ENCODE peak calls at places on chromosomes 13 and 19, in four cellular contexts. U is AG04450, B is epithelial cell of proximal tubule, H is kidney epithelial cell. L is an unnamed sample.
A peak's percentile ranks its signal among the peaks of the same experiment; 100 is the strongest.

GRCh38 chr13:99766641-99767045 is 204.9 kb downstream of the ZIC5 start:
- DNase-seq in H (no peak), B (no peak), U (no peak), L (no peak)

GRCh38 chr19:53372196-53372595 is 6.7 kb downstream of the ZNF525 start:
- DNase-seq in B (no peak), U (no peak), H (no peak), L (no peak)

GRCh38 chr19:53158119-53158656 is 665 bp downstream of the ZNF347 start:
- DNase-seq in B (no peak), U (no peak), H (no peak), L (peak; percentile 2)

GRCh38 chr13:85974604-85975366 is 175.6 kb upstream of the SLITRK6 start:
- DNase-seq in H (peak; percentile 5), U (no peak), B (peak; percentile 15), L (no peak)

GRCh38 chr13:45132384-45133064 is 12.2 kb downstream of the GTF2F2 start:
- DNase-seq in H (no peak), U (no peak), B (no peak), L (no peak)

GRCh38 chr13:38979891-38980627 is 10.6 kb downstream of the STOML3 start:
- DNase-seq in B (no peak), H (no peak), U (no peak), L (no peak)

GRCh38 chr19:48639483-48640375 is 2.5 kb upstream of the DBP start:
- DNase-seq in B (no peak), H (no peak), U (no peak), L (no peak)

GRCh38 chr19:58572818-58573657 is at the start of gene MZF1:
- DNase-seq in H (peak; percentile 100), B (peak; percentile 97), U (peak; percentile 100), L (peak; percentile 100)

GRCh38 chr13:36548129-36548528 is 115.8 kb downstream of the CCNA1 start:
- DNase-seq in H (no peak), U (no peak), B (no peak), L (no peak)

GRCh38 chr13:59715591-59715990 is 448.1 kb downstream of the DIAPH3 start:
- DNase-seq in U (no peak), B (no peak), H (no peak), L (no peak)

GRCh38 chr19:39607561-39607960 is 5.2 kb downstream of the LGALS13 start:
- DNase-seq in B (no peak), H (no peak), U (no peak), L (no peak)

GRCh38 chr13:29933401-29933800 is 83.0 kb upstream of the UBL3 start:
- DNase-seq in U (no peak), B (no peak), H (no peak), L (no peak)

DNA sequence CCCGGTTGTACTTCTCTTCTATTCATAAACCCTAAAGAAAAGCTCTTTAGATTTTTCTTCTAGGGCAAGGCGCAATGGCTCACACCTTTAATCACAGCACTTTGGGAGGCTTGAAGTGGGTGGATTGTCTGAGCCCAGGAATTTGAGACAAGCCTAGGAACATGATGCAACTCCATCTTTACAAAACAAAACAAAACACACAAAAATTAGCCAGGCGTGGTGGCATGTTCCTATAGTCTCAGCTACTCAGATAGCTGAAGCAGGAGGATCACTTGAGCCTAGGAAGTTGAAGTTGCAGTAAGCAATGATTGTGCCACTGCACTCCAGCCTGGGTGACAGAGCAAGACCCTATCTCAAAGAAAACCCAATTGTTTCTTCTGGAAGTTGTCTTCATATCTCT is 240.3 kb downstream of the SHISA2 start:
- DNase-seq in B (no peak), U (no peak), H (no peak), L (no peak)
- H3K4me3 ChIP-seq in B (no peak overlapping the region), U (no peak overlapping the region), H (no peak overlapping the region), L (no peak overlapping the region)

GRCh38 chr19:1214862-1215731 is 9.5 kb downstream of the STK11 start:
- DNase-seq in B (no peak), U (no peak), H (no peak), L (peak; percentile 50)
- TF ChIP-seq CTCF in B (no peak), U (peak; percentile 5), H (no peak), L (peak; percentile 27)

DNA sequence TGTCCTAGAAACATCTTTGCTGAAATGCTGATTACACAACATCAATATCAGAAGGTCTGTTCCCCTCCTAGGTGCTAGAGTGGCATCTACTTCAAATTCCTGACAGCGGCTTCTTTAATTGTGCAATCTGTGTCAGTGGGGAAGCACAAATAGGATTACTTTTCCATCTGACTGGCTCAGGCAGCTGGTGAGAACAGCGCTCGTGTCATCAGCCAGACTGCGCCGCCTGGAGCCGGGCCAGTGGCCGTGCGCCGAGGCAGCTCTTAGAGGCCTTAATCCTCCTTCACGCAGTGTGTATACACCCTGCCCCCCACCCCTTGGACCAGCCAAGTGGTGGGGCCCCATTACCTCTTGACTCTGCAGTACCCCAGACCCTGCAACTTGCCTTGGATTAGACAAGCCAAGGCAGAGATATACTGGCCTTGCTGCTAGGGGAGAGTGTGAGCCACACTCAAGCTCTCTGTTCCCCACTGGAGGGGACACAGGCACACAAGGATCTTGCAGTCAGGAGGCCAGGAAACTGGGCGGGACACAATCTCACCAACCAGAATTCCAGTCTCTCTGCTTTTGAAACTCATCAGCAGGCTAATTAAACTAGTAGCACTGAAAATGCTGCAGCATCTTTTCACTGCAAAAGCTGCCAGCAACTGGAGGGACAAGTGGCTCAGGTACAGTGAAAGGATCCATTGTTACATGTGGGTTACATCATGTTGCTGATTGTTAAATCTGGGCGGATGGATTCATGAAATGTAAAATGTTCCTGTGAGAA is 48.9 kb upstream of the EPHX3 start:
- DNase-seq in H (no peak), U (peak; percentile 72), B (peak; percentile 69), L (peak; percentile 94)
- H3K4me3 ChIP-seq in H (no peak overlapping the region), U (no peak overlapping the region), B (no peak overlapping the region), L (peak overlapping the region; percentile 11)

GRCh38 chr19:35882074-35882832 is 13.9 kb downstream of the APLP1 start:
- DNase-seq in U (peak; percentile 61), H (no peak), B (peak; percentile 40), L (no peak)
- TF ChIP-seq CTCF in U (peak; percentile 66), H (peak; percentile 41), B (peak; percentile 64), L (peak; percentile 56)

GRCh38 chr13:98508280-98509074 is 68.4 kb downstream of the STK24 start:
- DNase-seq in H (peak; percentile 89), U (peak; percentile 30), B (peak; percentile 94), L (peak; percentile 76)
- H3K4me3 ChIP-seq in H (no peak overlapping the region), U (no peak overlapping the region), B (no peak overlapping the region), L (no peak overlapping the region)

GRCh38 chr19:2922987-2923386 is 21.8 kb downstream of the ZNF77 start:
- DNase-seq in B (no peak), U (no peak), H (no peak), L (no peak)
- TF ChIP-seq CTCF in B (no peak), U (no peak), H (no peak), L (no peak)

GRCh38 chr19:15177269-15178116 is 23.3 kb downstream of the NOTCH3 start:
- DNase-seq in B (no peak), H (peak; percentile 5), U (no peak), L (peak; percentile 28)
- H3K4me3 ChIP-seq in B (no peak overlapping the region), H (no peak overlapping the region), U (no peak overlapping the region), L (no peak overlapping the region)

DNA sequence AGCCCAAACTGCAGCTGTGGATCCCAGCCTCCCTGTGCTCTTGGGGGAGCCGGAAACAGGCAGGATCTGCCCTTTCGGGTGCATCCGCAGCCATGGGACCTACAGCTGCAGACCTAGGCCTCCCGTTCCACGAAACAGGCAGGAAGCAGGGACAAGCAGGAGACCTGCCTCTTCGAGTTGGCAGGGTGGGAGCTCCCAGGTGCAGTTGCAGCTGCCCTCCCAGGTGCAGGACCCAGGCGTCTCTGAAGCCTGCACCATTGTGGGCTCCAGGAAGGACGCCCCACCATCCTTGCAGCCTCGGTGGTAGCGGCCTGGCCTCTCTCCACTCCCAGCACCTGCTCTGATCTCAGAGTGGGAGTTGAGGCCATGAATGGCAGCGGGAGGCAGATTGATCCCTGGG is 189.0 kb upstream of the KLHL1 start:
- DNase-seq in B (no peak), H (no peak), U (no peak), L (no peak)
- TF ChIP-seq CTCF in B (no peak), H (no peak), U (no peak), L (no peak)

GRCh38 chr13:112974676-112975075 is 5.7 kb downstream of the MCF2L start:
- DNase-seq in U (no peak), B (no peak), H (no peak), L (no peak)
- H3K4me3 ChIP-seq in U (no peak overlapping the region), B (no peak overlapping the region), H (no peak overlapping the region), L (no peak overlapping the region)

DNA sequence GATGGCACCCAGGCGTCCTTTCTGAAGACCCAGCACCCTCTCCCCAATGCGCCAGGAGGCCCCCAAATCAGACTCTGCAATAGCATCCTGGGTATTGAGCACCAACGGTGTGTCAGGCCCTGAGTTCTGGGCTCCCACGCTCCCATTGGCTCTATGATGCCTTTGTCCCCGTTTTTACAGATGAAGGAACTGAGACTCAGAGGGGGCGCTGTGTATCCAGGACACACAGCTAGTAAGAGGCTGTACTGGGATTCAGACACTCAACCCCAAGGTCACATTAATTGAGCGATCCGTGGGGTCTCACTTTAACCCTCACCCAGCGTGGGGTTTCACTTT is 42.5 kb downstream of the CYP4F22 start:
- DNase-seq in B (no peak), H (no peak), U (no peak), L (no peak)
- TF ChIP-seq CTCF in B (peak; percentile 8), H (no peak), U (no peak), L (peak; percentile 11)

L was measured in retinal pigment epithelial cell.